ENCODE peak calls at places on chromosomes 7 and 10, in six cellular contexts. One of them, this sample, is unnamed.

GRCh38 chr10:17375936-17376584 is 78.3 kb downstream of the ST8SIA6 start:
- DNase-seq in heart left ventricle: no peak
- DNase-seq in GM12865: peak; percentile 46
- DNase-seq in GM23248: peak; percentile 8
- DNase-seq in coronary artery: no peak
- DNase-seq in mucosa of descending colon: no peak
- DNase-seq in this sample: no peak

GRCh38 chr10:124125305-124126116 is 32.1 kb upstream of the CHST15 start:
- DNase-seq in heart left ventricle: no peak
- DNase-seq in GM12865: peak; percentile 37
- DNase-seq in GM23248: peak; percentile 51
- DNase-seq in coronary artery: no peak
- DNase-seq in mucosa of descending colon: no peak
- DNase-seq in this sample: peak; percentile 54

GRCh38 chr10:47424231-47424630 is 40.1 kb upstream of the ZNF488 start:
- DNase-seq in heart left ventricle: no peak
- DNase-seq in GM12865: no peak
- DNase-seq in GM23248: no peak
- DNase-seq in coronary artery: no peak
- DNase-seq in mucosa of descending colon: no peak
- DNase-seq in this sample: no peak

GRCh38 chr10:116960066-116960465 is 44.9 kb downstream of the SHTN1 start:
- DNase-seq in heart left ventricle: no peak
- DNase-seq in GM12865: no peak
- DNase-seq in GM23248: peak; percentile 89
- DNase-seq in coronary artery: no peak
- DNase-seq in mucosa of descending colon: no peak
- DNase-seq in this sample: no peak

GRCh38 chr10:118672163-118672562 is 76.7 kb upstream of the PRLHR start:
- DNase-seq in heart left ventricle: no peak
- DNase-seq in GM12865: no peak
- DNase-seq in GM23248: no peak
- DNase-seq in coronary artery: no peak
- DNase-seq in mucosa of descending colon: no peak
- DNase-seq in this sample: no peak

GRCh38 chr7:12827920-12828319 is 140.5 kb downstream of the ARL4A start:
- DNase-seq in heart left ventricle: no peak
- DNase-seq in GM12865: no peak
- DNase-seq in GM23248: peak; percentile 24
- DNase-seq in coronary artery: no peak
- DNase-seq in mucosa of descending colon: no peak
- DNase-seq in this sample: no peak

GRCh38 chr7:142629588-142630260 is 119.5 kb upstream of the PRSS1 start:
- DNase-seq in heart left ventricle: no peak
- DNase-seq in GM12865: no peak
- DNase-seq in GM23248: peak; percentile 66
- DNase-seq in coronary artery: no peak
- DNase-seq in mucosa of descending colon: no peak
- DNase-seq in this sample: peak; percentile 37

GRCh38 chr10:50511512-50512213 is 112.1 kb downstream of the SGMS1 start:
- DNase-seq in heart left ventricle: no peak
- DNase-seq in GM12865: peak; percentile 84
- DNase-seq in GM23248: no peak
- DNase-seq in coronary artery: no peak
- DNase-seq in mucosa of descending colon: no peak
- DNase-seq in this sample: no peak

GRCh38 chr10:15719899-15720634 is at the start of gene ITGA8:
- DNase-seq in heart left ventricle: peak; percentile 28
- DNase-seq in GM12865: peak; percentile 6
- DNase-seq in GM23248: peak; percentile 50
- DNase-seq in coronary artery: peak; percentile 83
- DNase-seq in mucosa of descending colon: peak; percentile 54
- DNase-seq in this sample: no peak

GRCh38 chr10:52542891-52543290 is 228.8 kb downstream of the DKK1 start:
- DNase-seq in heart left ventricle: no peak
- DNase-seq in GM12865: no peak
- DNase-seq in GM23248: peak; percentile 46
- DNase-seq in coronary artery: no peak
- DNase-seq in mucosa of descending colon: no peak
- DNase-seq in this sample: no peak

GRCh38 chr7:106277976-106278375 is 6.8 kb downstream of the NAMPT start:
- DNase-seq in heart left ventricle: no peak
- DNase-seq in GM12865: no peak
- DNase-seq in GM23248: no peak
- DNase-seq in coronary artery: no peak
- DNase-seq in mucosa of descending colon: no peak
- DNase-seq in this sample: no peak

GRCh38 chr10:59508296-59508695 is 145.9 kb upstream of the FAM13C start:
- DNase-seq in heart left ventricle: no peak
- DNase-seq in GM12865: no peak
- DNase-seq in GM23248: peak; percentile 32
- DNase-seq in coronary artery: no peak
- DNase-seq in mucosa of descending colon: peak; percentile 65
- DNase-seq in this sample: no peak

GRCh38 chr10:22686347-22686746 is 28.0 kb downstream of the PIP4K2A start:
- DNase-seq in heart left ventricle: no peak
- DNase-seq in GM12865: no peak
- DNase-seq in GM23248: no peak
- DNase-seq in coronary artery: no peak
- DNase-seq in mucosa of descending colon: no peak
- DNase-seq in this sample: no peak

GRCh38 chr7:79317728-79318127 is 135.7 kb downstream of the MAGI2 start:
- DNase-seq in heart left ventricle: no peak
- DNase-seq in GM12865: no peak
- DNase-seq in GM23248: peak; percentile 91
- DNase-seq in coronary artery: no peak
- DNase-seq in mucosa of descending colon: no peak
- DNase-seq in this sample: peak; percentile 46

GRCh38 chr7:83550100-83550499 is 98.8 kb downstream of the SEMA3E start:
- DNase-seq in heart left ventricle: no peak
- DNase-seq in GM12865: no peak
- DNase-seq in GM23248: peak; percentile 74
- DNase-seq in coronary artery: no peak
- DNase-seq in mucosa of descending colon: no peak
- DNase-seq in this sample: no peak

GRCh38 chr10:13890233-13890616 is 303.5 kb downstream of the PRPF18 start:
- DNase-seq in heart left ventricle: no peak
- DNase-seq in GM12865: no peak
- DNase-seq in GM23248: peak; percentile 51
- DNase-seq in coronary artery: no peak
- DNase-seq in mucosa of descending colon: no peak
- DNase-seq in this sample: no peak

GRCh38 chr7:107394831-107395230 is 75.0 kb upstream of the GPR22 start:
- DNase-seq in heart left ventricle: no peak
- DNase-seq in GM12865: no peak
- DNase-seq in GM23248: peak; percentile 65
- DNase-seq in coronary artery: no peak
- DNase-seq in mucosa of descending colon: no peak
- DNase-seq in this sample: peak; percentile 59

GRCh38 chr10:134205-134742 is 981 bp upstream of the ZMYND11 start:
- DNase-seq in heart left ventricle: no peak
- DNase-seq in GM12865: peak; percentile 40
- DNase-seq in GM23248: no peak
- DNase-seq in coronary artery: no peak
- DNase-seq in mucosa of descending colon: no peak
- DNase-seq in this sample: no peak

GRCh38 chr10:127527891-127528290 is 21.2 kb upstream of the NPS start:
- DNase-seq in heart left ventricle: peak; percentile 64
- DNase-seq in GM12865: no peak
- DNase-seq in GM23248: no peak
- DNase-seq in coronary artery: no peak
- DNase-seq in mucosa of descending colon: no peak
- DNase-seq in this sample: no peak

GRCh38 chr10:51000164-51000563 is 74.1 kb upstream of the PRKG1 start:
- DNase-seq in heart left ventricle: no peak
- DNase-seq in GM12865: no peak
- DNase-seq in GM23248: peak; percentile 95
- DNase-seq in coronary artery: no peak
- DNase-seq in mucosa of descending colon: no peak
- DNase-seq in this sample: peak; percentile 50

GRCh38 chr7:2003931-2004812 is 228.6 kb downstream of the MAD1L1 start:
- DNase-seq in heart left ventricle: peak; percentile 12
- DNase-seq in GM12865: no peak
- DNase-seq in GM23248: no peak
- DNase-seq in coronary artery: peak; percentile 61
- DNase-seq in mucosa of descending colon: peak; percentile 43
- DNase-seq in this sample: no peak

GRCh38 chr10:130078120-130078519 is 32.5 kb downstream of the C10orf143 start:
- DNase-seq in heart left ventricle: no peak
- DNase-seq in GM12865: no peak
- DNase-seq in GM23248: no peak
- DNase-seq in coronary artery: no peak
- DNase-seq in mucosa of descending colon: no peak
- DNase-seq in this sample: no peak

GRCh38 chr10:24556746-24557742 is 166.6 kb downstream of the ARHGAP21 start:
- DNase-seq in heart left ventricle: no peak
- DNase-seq in GM12865: peak; percentile 67
- DNase-seq in GM23248: peak; percentile 76
- DNase-seq in coronary artery: no peak
- DNase-seq in mucosa of descending colon: no peak
- DNase-seq in this sample: no peak

GRCh38 chr7:81603-82342 is 110.6 kb upstream of the FAM20C start:
- DNase-seq in heart left ventricle: no peak
- DNase-seq in GM12865: no peak
- DNase-seq in GM23248: no peak
- DNase-seq in coronary artery: peak; percentile 45
- DNase-seq in mucosa of descending colon: no peak
- DNase-seq in this sample: no peak

GRCh38 chr10:77387247-77387646 is 250.4 kb downstream of the KCNMA1 start:
- DNase-seq in heart left ventricle: no peak
- DNase-seq in GM12865: no peak
- DNase-seq in GM23248: no peak
- DNase-seq in coronary artery: no peak
- DNase-seq in mucosa of descending colon: no peak
- DNase-seq in this sample: no peak

GRCh38 chr7:87570178-87570577 is 30.5 kb downstream of the ABCB1 start:
- DNase-seq in heart left ventricle: no peak
- DNase-seq in GM12865: no peak
- DNase-seq in GM23248: peak; percentile 78
- DNase-seq in coronary artery: no peak
- DNase-seq in mucosa of descending colon: no peak
- DNase-seq in this sample: peak; percentile 81

GRCh38 chr10:58936364-58936763 is 240.1 kb upstream of the PHYHIPL start:
- DNase-seq in heart left ventricle: no peak
- DNase-seq in GM12865: no peak
- DNase-seq in GM23248: no peak
- DNase-seq in coronary artery: no peak
- DNase-seq in mucosa of descending colon: no peak
- DNase-seq in this sample: no peak

DNA sequence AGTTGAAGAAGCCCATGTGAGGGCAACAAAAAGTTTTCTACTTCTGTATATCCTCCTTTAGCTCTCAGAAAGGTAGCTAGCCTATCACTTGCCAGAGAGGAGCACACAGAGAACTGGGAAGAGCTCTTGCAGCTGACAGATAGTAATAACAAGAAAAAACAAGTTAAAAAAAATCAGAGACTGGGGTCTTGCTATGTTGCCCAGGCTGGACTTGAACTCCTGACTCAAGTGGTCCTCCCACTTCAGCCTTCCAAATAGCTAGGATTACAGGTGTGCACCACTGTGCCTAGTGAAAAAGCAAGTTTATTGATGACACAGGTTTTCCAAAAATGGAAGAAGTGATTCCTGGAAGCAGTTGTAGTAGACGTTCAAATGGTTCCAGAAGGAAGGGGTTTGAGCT is 93.6 kb downstream of the CLEC2L start:
- DNase-seq in heart left ventricle: no peak
- DNase-seq in GM12865: no peak
- DNase-seq in GM23248: no peak
- DNase-seq in coronary artery: no peak
- DNase-seq in mucosa of descending colon: no peak
- DNase-seq in this sample: no peak
- H3K4me3 ChIP-seq in heart left ventricle: no peak overlapping the region
- H3K4me3 ChIP-seq in GM12865: no peak overlapping the region
- H3K4me3 ChIP-seq in GM23248: no peak overlapping the region
- H3K4me3 ChIP-seq in coronary artery: no peak overlapping the region
- H3K4me3 ChIP-seq in mucosa of descending colon: no peak overlapping the region
- H3K4me3 ChIP-seq in this sample: no peak overlapping the region

GRCh38 chr10:63780075-63780474 is 258.9 kb downstream of the REEP3 start:
- DNase-seq in heart left ventricle: no peak
- DNase-seq in GM12865: no peak
- DNase-seq in GM23248: no peak
- DNase-seq in coronary artery: no peak
- DNase-seq in mucosa of descending colon: no peak
- DNase-seq in this sample: no peak
- H3K4me3 ChIP-seq in heart left ventricle: no peak overlapping the region
- H3K4me3 ChIP-seq in GM12865: no peak overlapping the region
- H3K4me3 ChIP-seq in GM23248: no peak overlapping the region
- H3K4me3 ChIP-seq in coronary artery: no peak overlapping the region
- H3K4me3 ChIP-seq in mucosa of descending colon: no peak overlapping the region
- H3K4me3 ChIP-seq in this sample: no peak overlapping the region

DNA sequence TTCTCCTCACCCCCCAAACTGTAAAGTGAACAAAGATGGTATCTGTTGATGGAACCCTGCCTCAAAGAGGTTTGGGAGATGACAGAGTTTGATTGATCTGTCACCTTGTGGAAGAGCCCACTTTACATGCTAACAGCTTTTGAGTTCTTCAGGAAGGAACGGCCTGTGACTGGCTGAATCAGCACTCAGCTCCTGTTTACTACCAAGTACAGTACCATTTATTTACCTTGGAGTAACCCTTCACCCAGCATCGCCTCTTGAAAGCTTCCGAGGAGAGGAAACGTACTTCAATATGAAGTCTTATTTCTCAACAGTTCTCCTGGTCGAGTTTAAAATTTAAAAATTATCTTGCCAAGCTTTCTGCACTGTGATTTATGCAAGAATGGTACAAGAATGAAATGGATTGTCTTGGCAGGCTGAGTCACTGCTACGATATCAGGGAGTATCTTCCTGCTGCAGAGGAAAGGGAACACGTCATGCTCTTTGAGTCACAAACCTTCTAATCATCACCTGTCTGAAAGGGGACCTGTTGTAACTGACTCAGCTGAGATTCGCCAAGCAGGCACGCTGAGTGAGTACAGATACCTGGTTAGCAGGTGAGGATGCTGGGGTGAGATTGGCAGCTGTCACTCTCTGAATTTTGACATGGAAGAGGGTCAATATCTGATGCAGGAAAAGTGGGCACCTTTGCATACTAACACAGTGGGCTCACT is 30.1 kb downstream of the KLF6 start:
- DNase-seq in heart left ventricle: no peak
- DNase-seq in GM12865: no peak
- DNase-seq in GM23248: peak; percentile 95
- DNase-seq in coronary artery: no peak
- DNase-seq in mucosa of descending colon: no peak
- DNase-seq in this sample: no peak
- H3K4me3 ChIP-seq in heart left ventricle: no peak overlapping the region
- H3K4me3 ChIP-seq in GM12865: no peak overlapping the region
- H3K4me3 ChIP-seq in GM23248: no peak overlapping the region
- H3K4me3 ChIP-seq in coronary artery: peak overlapping the region; percentile 38
- H3K4me3 ChIP-seq in mucosa of descending colon: no peak overlapping the region
- H3K4me3 ChIP-seq in this sample: no peak overlapping the region

DNA sequence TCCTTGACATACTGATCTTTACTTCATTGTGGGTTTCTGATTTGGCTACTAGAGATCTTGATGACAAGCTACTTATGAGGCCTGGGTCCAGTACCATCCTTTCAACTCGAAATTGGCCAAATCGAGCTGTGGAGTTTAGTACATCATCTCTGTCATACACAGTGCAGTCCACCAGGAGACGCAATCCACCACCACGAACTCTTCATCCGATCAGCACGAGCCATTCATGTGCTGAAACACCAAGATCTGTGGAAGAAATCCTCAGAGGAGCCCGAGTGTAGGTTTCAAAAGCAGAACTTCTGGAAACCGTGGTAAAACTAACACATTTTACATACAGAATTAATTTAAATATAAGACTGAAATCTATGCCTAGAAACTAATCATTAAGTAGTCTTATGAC is 14.2 kb downstream of the DNAJC9 start:
- DNase-seq in heart left ventricle: no peak
- DNase-seq in GM12865: no peak
- DNase-seq in GM23248: no peak
- DNase-seq in coronary artery: no peak
- DNase-seq in mucosa of descending colon: no peak
- DNase-seq in this sample: no peak
- H3K4me3 ChIP-seq in heart left ventricle: no peak overlapping the region
- H3K4me3 ChIP-seq in GM12865: no peak overlapping the region
- H3K4me3 ChIP-seq in GM23248: no peak overlapping the region
- H3K4me3 ChIP-seq in coronary artery: no peak overlapping the region
- H3K4me3 ChIP-seq in mucosa of descending colon: no peak overlapping the region
- H3K4me3 ChIP-seq in this sample: no peak overlapping the region

This sample was measured in BJ.